ENCODE peak calls at places on chromosomes 4 and X, in ten cellular contexts. H is CD4-positive, alpha-beta T cell; Z is GM13976; I is right cardiac atrium; A is NCI-H1417; B is glutamatergic neuron; G is DMS 273 treated with DMSO at 0.1 percent for 48 hours; C is lower lobe of right lung; K is CD8-positive, alpha-beta memory T cell; O is activated naive CD8-positive, alpha-beta T cell treated with anti-CD3 and anti-CD28 coated beads, Interleukin-2, amount 50 U/mL, for 16 hours. Y is an unnamed sample.

GRCh38 chr4:89039735-89040338 is 17.1 kb downstream of the FAM13A start:
- DNase-seq in H (no peak), Z (no peak), I (no peak), A (no peak), B (no peak), G (no peak), C (no peak), K (no peak), O (no peak), Y (no peak)

GRCh38 chr4:169869487-169869886 is 111.7 kb upstream of the HPF1 start:
- DNase-seq in H (no peak), Z (no peak), I (no peak), A (no peak), B (no peak), G (no peak), C (no peak), K (no peak), O (no peak), Y (no peak)

GRCh38 chr4:112766422-112766821 is 129.5 kb downstream of the LARP7 start:
- DNase-seq in H (no peak), Z (peak), I (no peak), A (peak), B (peak), G (no peak), C (no peak), K (no peak), O (no peak), Y (no peak)

GRCh38 chrX:72021975-72022374 is 109.7 kb downstream of the RTL5 start:
- DNase-seq in H (no peak), Z (no peak), I (no peak), A (no peak), B (no peak), G (no peak), C (no peak), K (no peak), O (no peak), Y (no peak)

GRCh38 chr4:138090145-138090917 is 151.8 kb downstream of the SLC7A11 start:
- DNase-seq in H (no peak), Z (peak), I (no peak), A (peak), B (peak), G (peak), C (no peak), K (no peak), O (no peak), Y (peak)

GRCh38 chr4:38634047-38634759 is 29.8 kb upstream of the KLF3 start:
- DNase-seq in H (no peak), Z (no peak), I (no peak), A (no peak), B (no peak), G (no peak), C (no peak), K (no peak), O (no peak), Y (no peak)

GRCh38 chrX:16870861-16871584 is 861 bp upstream of the RBBP7 start:
- DNase-seq in H (peak), Z (no peak), I (peak), A (no peak), B (peak), G (no peak), C (peak), K (no peak), O (no peak), Y (peak)

GRCh38 chr4:125314676-125315570 is at the start of gene FAT4:
- DNase-seq in H (no peak), Z (peak), I (peak), A (peak), B (peak), G (peak), C (peak), K (no peak), O (no peak), Y (peak)

Y was measured in naive thymus-derived CD8-positive, alpha-beta T cell.